ENCODE peak calls at places on chromosomes 7 and 10, in seven cellular contexts. C, U, R, K, Q, A and H are unnamed samples.

GRCh38 chr10:44897049-44897448 is 14.1 kb upstream of the TMEM72 start:
- DNase-seq in A (no peak), R (no peak), U (no peak), K (no peak), C (no peak), Q (no peak), H (no peak)

GRCh38 chr10:133189256-133189655 is 29.2 kb downstream of the KNDC1 start:
- DNase-seq in K (no peak), A (no peak), Q (no peak), C (no peak), R (no peak), U (no peak), H (no peak)

GRCh38 chr7:22587322-22587721 is 87.3 kb upstream of the STEAP1B start:
- DNase-seq in C (no peak), A (no peak), R (peak), K (no peak), Q (no peak), U (no peak), H (no peak)

GRCh38 chr7:24975172-24975571 is 4.8 kb downstream of the OSBPL3 start:
- DNase-seq in C (no peak), K (no peak), R (no peak), A (no peak), U (no peak), Q (no peak), H (no peak)

GRCh38 chr7:80135306-80136104 is 874 bp downstream of the GNAI1 start:
- DNase-seq in Q (no peak), R (peak), C (peak), K (no peak), U (peak), A (no peak), H (no peak)

GRCh38 chr10:76152186-76152585 is 720.8 kb downstream of the LRMDA start:
- DNase-seq in C (no peak), R (no peak), K (no peak), Q (no peak), U (no peak), A (no peak), H (no peak)

GRCh38 chr7:71871446-71871845 is 540.7 kb downstream of the CALN1 start:
- DNase-seq in Q (no peak), C (no peak), U (no peak), K (no peak), R (no peak), A (no peak), H (no peak)

GRCh38 chr7:44375926-44376342 is 50.5 kb upstream of the CAMK2B start:
- DNase-seq in U (no peak), Q (no peak), K (no peak), A (peak), R (no peak), C (no peak), H (no peak)

GRCh38 chr7:158415316-158415715 is 172.3 kb downstream of the PTPRN2 start:
- DNase-seq in R (no peak), C (no peak), U (no peak), Q (no peak), K (no peak), A (no peak), H (no peak)

GRCh38 chr10:110973400-110973799 is 54.0 kb downstream of the SHOC2 start:
- DNase-seq in K (no peak), A (no peak), R (no peak), Q (no peak), U (no peak), C (no peak), H (no peak)

GRCh38 chr10:48672596-48673255 is 11.9 kb upstream of the WDFY4 start:
- DNase-seq in Q (no peak), U (no peak), R (no peak), A (no peak), C (no peak), K (no peak), H (no peak)

GRCh38 chr10:117944676-117945447 is 101.9 kb downstream of the RAB11FIP2 start:
- DNase-seq in U (no peak), K (no peak), Q (no peak), R (no peak), A (no peak), C (no peak), H (no peak)

GRCh38 chr10:88428442-88428841 is 154.7 kb downstream of the RNLS start:
- DNase-seq in A (no peak), C (no peak), Q (no peak), K (no peak), R (peak), U (peak), H (no peak)

GRCh38 chr7:116327751-116328150 is 117.4 kb downstream of the TES start:
- DNase-seq in U (peak), C (no peak), A (no peak), K (no peak), Q (no peak), R (peak), H (no peak)

GRCh38 chr7:503575-504111 is 16.0 kb downstream of the PDGFA start:
- DNase-seq in R (no peak), Q (no peak), A (peak), K (no peak), U (peak), C (peak), H (peak)

GRCh38 chr10:43234471-43235041 is 32.3 kb downstream of the RASGEF1A start:
- DNase-seq in C (no peak), K (no peak), U (no peak), R (no peak), Q (no peak), A (no peak), H (peak)

GRCh38 chr7:150901160-150902035 is 49.1 kb downstream of the AOC1 start:
- DNase-seq in Q (no peak), K (no peak), U (no peak), C (peak), A (no peak), R (no peak), H (peak)

GRCh38 chr10:35626971-35627507 is 15.1 kb downstream of the FZD8 start:
- DNase-seq in C (no peak), U (no peak), R (peak), K (no peak), Q (no peak), A (no peak), H (no peak)

GRCh38 chr10:102997998-102998397 is 79.9 kb downstream of the CNNM2 start:
- DNase-seq in C (no peak), A (no peak), R (peak), Q (no peak), U (no peak), K (no peak), H (no peak)

GRCh38 chr7:139774376-139774775 is 3.4 kb downstream of the HIPK2 start:
- DNase-seq in K (no peak), Q (no peak), A (no peak), R (peak), C (no peak), U (no peak), H (no peak)

GRCh38 chr7:20310963-20311742 is 19.5 kb upstream of the ITGB8 start:
- DNase-seq in A (no peak), U (peak), Q (no peak), K (no peak), R (peak), C (no peak), H (no peak)

GRCh38 chr7:134022512-134022911 is 104.6 kb upstream of the LRGUK start:
- DNase-seq in C (no peak), A (no peak), Q (no peak), R (peak), U (no peak), K (no peak), H (peak)

GRCh38 chr7:100156331-100157068 is 2.0 kb downstream of the TRAPPC14 start:
- DNase-seq in C (no peak), K (peak), Q (no peak), A (no peak), R (no peak), U (no peak), H (no peak)

GRCh38 chr10:11435621-11436020 is 175.8 kb downstream of the USP6NL start:
- DNase-seq in R (no peak), A (no peak), K (no peak), Q (no peak), U (no peak), C (no peak), H (no peak)

GRCh38 chr10:96935148-96935547 is 103.0 kb downstream of the LCOR start:
- DNase-seq in R (no peak), Q (no peak), A (no peak), C (no peak), K (no peak), U (no peak), H (no peak)

GRCh38 chr7:154881046-154881445 is 121.9 kb downstream of the PAXIP1 start:
- DNase-seq in K (no peak), Q (no peak), U (no peak), C (no peak), R (no peak), A (no peak), H (no peak)

GRCh38 chr10:72337039-72337629 is 17.6 kb downstream of the DNAJB12 start:
- DNase-seq in K (no peak), A (no peak), Q (peak), U (peak), R (peak), C (peak), H (peak)

GRCh38 chr7:11193888-11194287 is 220.2 kb downstream of the PHF14 start:
- DNase-seq in A (no peak), U (no peak), R (no peak), Q (no peak), K (no peak), C (no peak), H (no peak)
- H3K4me3 ChIP-seq in A (no peak), U (no peak), R (no peak), Q (peak), K (no peak), C (no peak), H (no peak)

GRCh38 chr7:66198956-66199355 is 6.2 kb upstream of the TPST1 start:
- DNase-seq in K (no peak), R (no peak), A (no peak), U (no peak), C (no peak), Q (no peak), H (no peak)
- TF ChIP-seq CTCF in K (no peak), R (no peak), A (no peak), U (no peak), C (no peak), Q (no peak), H (no peak)

GRCh38 chr10:26802527-26802926 is 58.2 kb downstream of the ABI1 start:
- DNase-seq in K (no peak), C (no peak), A (no peak), U (no peak), Q (no peak), R (no peak), H (no peak)
- H3K4me3 ChIP-seq in K (no peak), C (no peak), A (no peak), U (no peak), Q (no peak), R (no peak), H (no peak)

GRCh38 chr10:93333278-93333978 is 148.7 kb downstream of the MYOF start:
- DNase-seq in K (no peak), Q (no peak), U (no peak), A (no peak), C (no peak), R (peak), H (no peak)
- TF ChIP-seq CTCF in K (no peak), Q (no peak), U (no peak), A (no peak), C (no peak), R (no peak), H (no peak)

GRCh38 chr10:17033529-17034250 is 95.9 kb downstream of the CUBN start:
- DNase-seq in A (no peak), K (no peak), C (no peak), U (no peak), R (no peak), Q (no peak), H (no peak)

GRCh38 chr10:17026686-17027485 is 102.7 kb downstream of the CUBN start:
- DNase-seq in R (peak), Q (no peak), U (no peak), K (no peak), C (no peak), A (no peak), H (no peak)

GRCh38 chr10:17028843-17029580 is 100.6 kb downstream of the CUBN start:
- DNase-seq in Q (no peak), A (no peak), U (no peak), C (no peak), R (no peak), K (no peak), H (no peak)

GRCh38 chr10:17031656-17032630 is 97.7 kb downstream of the CUBN start:
- DNase-seq in C (no peak), Q (no peak), K (peak), U (no peak), A (no peak), R (no peak), H (no peak)

DNA sequence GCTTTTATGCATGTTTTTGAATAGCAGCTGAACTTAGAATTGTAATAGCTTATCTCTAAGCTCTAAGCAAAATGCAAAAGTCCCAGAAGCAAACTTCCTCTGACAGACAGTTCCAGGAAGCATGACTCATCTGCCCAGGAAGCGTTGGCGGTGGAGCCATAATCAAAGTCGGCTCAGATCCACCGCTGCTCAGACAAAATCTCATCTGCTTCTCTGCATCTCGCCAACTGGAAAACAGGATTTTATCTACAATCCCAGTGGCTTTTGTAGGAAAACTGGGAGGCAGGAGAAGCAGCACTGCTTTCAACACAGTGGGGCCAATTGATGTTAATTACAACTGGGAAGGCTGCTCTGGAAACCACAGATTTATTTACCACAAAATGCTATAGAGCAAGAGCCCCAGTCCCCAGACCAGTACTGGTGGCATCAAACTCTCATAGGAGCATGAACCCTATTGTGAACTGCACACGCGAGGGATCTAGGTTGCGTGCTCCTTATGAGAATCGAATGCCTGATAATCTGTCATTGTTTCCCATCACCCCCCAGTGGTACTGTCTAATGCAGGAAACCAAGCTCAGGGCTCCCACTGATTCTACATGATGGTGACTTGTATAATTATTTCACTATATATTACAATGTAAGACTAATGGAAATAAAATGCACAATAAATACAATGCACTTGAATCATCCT is 99.9 kb downstream of the CUBN start:
- DNase-seq in Q (peak), U (peak), A (no peak), K (no peak), C (peak), R (peak), H (peak)
- H3K4me3 ChIP-seq in Q (peak), U (no peak), A (no peak), K (no peak), C (no peak), R (no peak), H (no peak)

DNA sequence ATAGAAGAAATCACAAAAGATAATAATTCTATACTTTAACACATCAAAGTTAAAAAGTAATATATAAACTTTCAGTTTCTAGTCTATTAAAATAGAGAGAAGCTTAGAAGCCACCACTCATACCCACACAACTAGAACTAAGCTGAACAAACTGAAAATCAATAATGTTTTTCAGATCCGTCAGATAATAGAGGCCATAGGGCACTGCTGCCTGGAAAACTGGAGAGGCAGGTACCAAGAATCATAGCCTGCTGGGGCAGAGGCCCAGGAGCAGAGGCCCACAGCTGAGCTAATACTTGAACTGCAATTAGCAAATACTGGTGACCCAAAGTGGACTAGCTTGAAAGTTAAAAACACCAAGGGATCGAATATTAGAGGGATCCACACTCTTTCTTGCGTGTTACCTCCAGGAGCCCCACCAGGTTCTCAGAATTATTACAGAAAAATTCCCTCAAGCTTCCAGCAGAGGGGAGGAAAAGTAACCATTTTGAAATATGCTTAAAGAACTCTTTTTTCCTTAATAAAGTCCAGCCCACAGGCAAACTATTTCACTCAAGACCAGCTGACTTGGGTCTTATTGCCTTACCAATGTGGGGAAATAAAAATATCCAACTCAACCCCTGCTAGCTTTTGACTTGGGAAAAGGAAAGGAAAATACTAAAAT is 774.1 kb upstream of the IGFBP3 start:
- DNase-seq in K (no peak), U (no peak), A (no peak), R (no peak), Q (no peak), C (no peak), H (peak)
- TF ChIP-seq CTCF in K (no peak), U (no peak), A (peak), R (no peak), Q (no peak), C (no peak), H (no peak)